ENCODE peak calls at places on chromosomes 3 and 15, in eight cellular contexts. One of them, this sample, is unnamed.

GRCh38 chr3:196643201-196643749 is 3.8 kb downstream of the NRROS start:
- DNase-seq in bronchial epithelial cell: no peak
- DNase-seq in epithelial cell of esophagus: no peak
- DNase-seq in stimulated activated CD4-positive, alpha-beta T cell treated with anti-CD3 and anti-CD28 coated beads, Interleukin-2, amount 100 ng/mL, for 24 hours: peak; percentile 33
- DNase-seq in RWPE1: no peak
- DNase-seq in activated T-helper 1 cell treated with anti-CD3 and anti-CD28 coated beads, Interleukin-2, amount 50 U/mL, for 16 hours: no peak
- DNase-seq in upper lobe of right lung: peak; percentile 82
- DNase-seq in cardiac fibroblast: no peak
- DNase-seq in this sample: no peak

GRCh38 chr3:8446845-8447244 is 54.8 kb upstream of the LMCD1 start:
- DNase-seq in cardiac fibroblast: peak; percentile 30
- DNase-seq in stimulated activated CD4-positive, alpha-beta T cell treated with anti-CD3 and anti-CD28 coated beads, Interleukin-2, amount 100 ng/mL, for 24 hours: no peak
- DNase-seq in activated T-helper 1 cell treated with anti-CD3 and anti-CD28 coated beads, Interleukin-2, amount 50 U/mL, for 16 hours: no peak
- DNase-seq in bronchial epithelial cell: peak; percentile 47
- DNase-seq in RWPE1: no peak
- DNase-seq in upper lobe of right lung: no peak
- DNase-seq in epithelial cell of esophagus: peak; percentile 24
- DNase-seq in this sample: peak; percentile 20

GRCh38 chr3:186109897-186110803 is 1.3 kb upstream of the ETV5 start:
- DNase-seq in bronchial epithelial cell: no peak
- DNase-seq in upper lobe of right lung: peak; percentile 77
- DNase-seq in RWPE1: no peak
- DNase-seq in activated T-helper 1 cell treated with anti-CD3 and anti-CD28 coated beads, Interleukin-2, amount 50 U/mL, for 16 hours: no peak
- DNase-seq in stimulated activated CD4-positive, alpha-beta T cell treated with anti-CD3 and anti-CD28 coated beads, Interleukin-2, amount 100 ng/mL, for 24 hours: no peak
- DNase-seq in epithelial cell of esophagus: peak; percentile 22
- DNase-seq in cardiac fibroblast: peak; percentile 55
- DNase-seq in this sample: no peak

GRCh38 chr3:102457644-102458043 is 22.8 kb downstream of the ZPLD1 start:
- DNase-seq in cardiac fibroblast: no peak
- DNase-seq in epithelial cell of esophagus: no peak
- DNase-seq in activated T-helper 1 cell treated with anti-CD3 and anti-CD28 coated beads, Interleukin-2, amount 50 U/mL, for 16 hours: no peak
- DNase-seq in stimulated activated CD4-positive, alpha-beta T cell treated with anti-CD3 and anti-CD28 coated beads, Interleukin-2, amount 100 ng/mL, for 24 hours: no peak
- DNase-seq in upper lobe of right lung: no peak
- DNase-seq in RWPE1: no peak
- DNase-seq in bronchial epithelial cell: no peak
- DNase-seq in this sample: no peak

GRCh38 chr15:74817370-74817737 is 4.7 kb downstream of the LMAN1L start:
- DNase-seq in RWPE1: peak; percentile 76
- DNase-seq in bronchial epithelial cell: peak; percentile 74
- DNase-seq in activated T-helper 1 cell treated with anti-CD3 and anti-CD28 coated beads, Interleukin-2, amount 50 U/mL, for 16 hours: no peak
- DNase-seq in stimulated activated CD4-positive, alpha-beta T cell treated with anti-CD3 and anti-CD28 coated beads, Interleukin-2, amount 100 ng/mL, for 24 hours: no peak
- DNase-seq in epithelial cell of esophagus: peak; percentile 85
- DNase-seq in cardiac fibroblast: peak; percentile 30
- DNase-seq in upper lobe of right lung: no peak
- DNase-seq in this sample: peak; percentile 75

GRCh38 chr3:463793-464192 is 267.2 kb downstream of the CHL1 start:
- DNase-seq in stimulated activated CD4-positive, alpha-beta T cell treated with anti-CD3 and anti-CD28 coated beads, Interleukin-2, amount 100 ng/mL, for 24 hours: no peak
- DNase-seq in epithelial cell of esophagus: no peak
- DNase-seq in activated T-helper 1 cell treated with anti-CD3 and anti-CD28 coated beads, Interleukin-2, amount 50 U/mL, for 16 hours: no peak
- DNase-seq in RWPE1: no peak
- DNase-seq in cardiac fibroblast: no peak
- DNase-seq in upper lobe of right lung: no peak
- DNase-seq in bronchial epithelial cell: no peak
- DNase-seq in this sample: no peak

GRCh38 chr3:61637088-61638051 is 76.0 kb downstream of the PTPRG start:
- DNase-seq in stimulated activated CD4-positive, alpha-beta T cell treated with anti-CD3 and anti-CD28 coated beads, Interleukin-2, amount 100 ng/mL, for 24 hours: no peak
- DNase-seq in bronchial epithelial cell: no peak
- DNase-seq in RWPE1: no peak
- DNase-seq in upper lobe of right lung: no peak
- DNase-seq in cardiac fibroblast: peak; percentile 28
- DNase-seq in epithelial cell of esophagus: no peak
- DNase-seq in activated T-helper 1 cell treated with anti-CD3 and anti-CD28 coated beads, Interleukin-2, amount 50 U/mL, for 16 hours: no peak
- DNase-seq in this sample: no peak

GRCh38 chr15:69766156-69766555 is 313.5 kb downstream of the RPLP1 start:
- DNase-seq in stimulated activated CD4-positive, alpha-beta T cell treated with anti-CD3 and anti-CD28 coated beads, Interleukin-2, amount 100 ng/mL, for 24 hours: no peak
- DNase-seq in upper lobe of right lung: no peak
- DNase-seq in RWPE1: no peak
- DNase-seq in bronchial epithelial cell: peak; percentile 34
- DNase-seq in activated T-helper 1 cell treated with anti-CD3 and anti-CD28 coated beads, Interleukin-2, amount 50 U/mL, for 16 hours: no peak
- DNase-seq in epithelial cell of esophagus: peak; percentile 21
- DNase-seq in cardiac fibroblast: no peak
- DNase-seq in this sample: peak; percentile 77

GRCh38 chr3:108287146-108287545 is 9.2 kb upstream of the HHLA2 start:
- DNase-seq in cardiac fibroblast: no peak
- DNase-seq in activated T-helper 1 cell treated with anti-CD3 and anti-CD28 coated beads, Interleukin-2, amount 50 U/mL, for 16 hours: no peak
- DNase-seq in stimulated activated CD4-positive, alpha-beta T cell treated with anti-CD3 and anti-CD28 coated beads, Interleukin-2, amount 100 ng/mL, for 24 hours: no peak
- DNase-seq in bronchial epithelial cell: no peak
- DNase-seq in RWPE1: no peak
- DNase-seq in upper lobe of right lung: no peak
- DNase-seq in epithelial cell of esophagus: no peak
- DNase-seq in this sample: no peak

GRCh38 chr3:152151216-152151874 is 117.4 kb upstream of the MBNL1 start:
- DNase-seq in epithelial cell of esophagus: peak; percentile 60
- DNase-seq in activated T-helper 1 cell treated with anti-CD3 and anti-CD28 coated beads, Interleukin-2, amount 50 U/mL, for 16 hours: no peak
- DNase-seq in bronchial epithelial cell: peak; percentile 29
- DNase-seq in cardiac fibroblast: no peak
- DNase-seq in RWPE1: no peak
- DNase-seq in upper lobe of right lung: no peak
- DNase-seq in stimulated activated CD4-positive, alpha-beta T cell treated with anti-CD3 and anti-CD28 coated beads, Interleukin-2, amount 100 ng/mL, for 24 hours: no peak
- DNase-seq in this sample: peak; percentile 45

GRCh38 chr3:53161820-53162671 is 1.0 kb downstream of the PRKCD start:
- DNase-seq in stimulated activated CD4-positive, alpha-beta T cell treated with anti-CD3 and anti-CD28 coated beads, Interleukin-2, amount 100 ng/mL, for 24 hours: peak; percentile 55
- DNase-seq in RWPE1: peak; percentile 17
- DNase-seq in cardiac fibroblast: peak; percentile 37
- DNase-seq in bronchial epithelial cell: peak; percentile 47
- DNase-seq in activated T-helper 1 cell treated with anti-CD3 and anti-CD28 coated beads, Interleukin-2, amount 50 U/mL, for 16 hours: peak; percentile 24
- DNase-seq in upper lobe of right lung: peak; percentile 76
- DNase-seq in epithelial cell of esophagus: peak; percentile 58
- DNase-seq in this sample: peak; percentile 28

GRCh38 chr15:89760303-89761008 is 9.4 kb upstream of the MESP1 start:
- DNase-seq in epithelial cell of esophagus: peak; percentile 70
- DNase-seq in bronchial epithelial cell: peak; percentile 50
- DNase-seq in activated T-helper 1 cell treated with anti-CD3 and anti-CD28 coated beads, Interleukin-2, amount 50 U/mL, for 16 hours: peak; percentile 52
- DNase-seq in RWPE1: peak; percentile 85
- DNase-seq in upper lobe of right lung: peak; percentile 91
- DNase-seq in stimulated activated CD4-positive, alpha-beta T cell treated with anti-CD3 and anti-CD28 coated beads, Interleukin-2, amount 100 ng/mL, for 24 hours: peak; percentile 83
- DNase-seq in cardiac fibroblast: peak; percentile 77
- DNase-seq in this sample: peak; percentile 93

GRCh38 chr15:90610220-90610619 is 80.5 kb downstream of the CRTC3 start:
- DNase-seq in bronchial epithelial cell: peak; percentile 45
- DNase-seq in activated T-helper 1 cell treated with anti-CD3 and anti-CD28 coated beads, Interleukin-2, amount 50 U/mL, for 16 hours: no peak
- DNase-seq in cardiac fibroblast: peak; percentile 86
- DNase-seq in upper lobe of right lung: no peak
- DNase-seq in RWPE1: no peak
- DNase-seq in stimulated activated CD4-positive, alpha-beta T cell treated with anti-CD3 and anti-CD28 coated beads, Interleukin-2, amount 100 ng/mL, for 24 hours: no peak
- DNase-seq in epithelial cell of esophagus: peak; percentile 60
- DNase-seq in this sample: peak; percentile 6